ENCODE peak calls at places on chromosomes 3 and 15, in nine cellular contexts. One of them, this sample, is unnamed.

GRCh38 chr15:29522373-29523276 is 253.0 kb upstream of the NSMCE3 start:
- DNase-seq in MCF 10A: peak; percentile 44
- DNase-seq in fibroblast of mammary gland: no peak
- DNase-seq in T follicular helper cell: no peak
- DNase-seq in sigmoid colon: no peak
- DNase-seq in stimulated activated CD4-positive, alpha-beta T cell treated with anti-CD3 and anti-CD28 coated beads, Interleukin-1b, Interleukin-23, amount 100 ng/mL, for 24 hours: no peak
- DNase-seq in activated CD4-positive, CD25-positive, alpha-beta regulatory T cell treated with anti-CD3 and anti-CD28 coated beads, Interleukin-2, amount 50 U/mL, for 16 hours: no peak
- DNase-seq in activated naive CD8-positive, alpha-beta T cell treated with anti-CD3 and anti-CD28 coated beads, Interleukin-2, amount 10 ng/mL, durations not matched to agents 7 days and 5 days: no peak
- DNase-seq in GDM1: no peak
- DNase-seq in this sample: peak; percentile 91

GRCh38 chr3:69866988-69867720 is 127.9 kb downstream of the MITF start:
- DNase-seq in fibroblast of mammary gland: peak; percentile 25
- DNase-seq in activated CD4-positive, CD25-positive, alpha-beta regulatory T cell treated with anti-CD3 and anti-CD28 coated beads, Interleukin-2, amount 50 U/mL, for 16 hours: no peak
- DNase-seq in GDM1: no peak
- DNase-seq in activated naive CD8-positive, alpha-beta T cell treated with anti-CD3 and anti-CD28 coated beads, Interleukin-2, amount 10 ng/mL, durations not matched to agents 7 days and 5 days: no peak
- DNase-seq in stimulated activated CD4-positive, alpha-beta T cell treated with anti-CD3 and anti-CD28 coated beads, Interleukin-1b, Interleukin-23, amount 100 ng/mL, for 24 hours: no peak
- DNase-seq in T follicular helper cell: no peak
- DNase-seq in MCF 10A: peak; percentile 17
- DNase-seq in sigmoid colon: no peak
- DNase-seq in this sample: peak; percentile 98

GRCh38 chr3:181700168-181701087 is 11.3 kb upstream of the SOX2 start:
- DNase-seq in T follicular helper cell: peak; percentile 25
- DNase-seq in MCF 10A: peak; percentile 84
- DNase-seq in GDM1: peak; percentile 54
- DNase-seq in stimulated activated CD4-positive, alpha-beta T cell treated with anti-CD3 and anti-CD28 coated beads, Interleukin-1b, Interleukin-23, amount 100 ng/mL, for 24 hours: no peak
- DNase-seq in sigmoid colon: no peak
- DNase-seq in fibroblast of mammary gland: peak; percentile 75
- DNase-seq in activated CD4-positive, CD25-positive, alpha-beta regulatory T cell treated with anti-CD3 and anti-CD28 coated beads, Interleukin-2, amount 50 U/mL, for 16 hours: no peak
- DNase-seq in activated naive CD8-positive, alpha-beta T cell treated with anti-CD3 and anti-CD28 coated beads, Interleukin-2, amount 10 ng/mL, durations not matched to agents 7 days and 5 days: peak; percentile 46
- DNase-seq in this sample: peak; percentile 65

GRCh38 chr3:23805228-23805880 is 401 bp upstream of the UBE2E1 start:
- DNase-seq in GDM1: no peak
- DNase-seq in fibroblast of mammary gland: no peak
- DNase-seq in sigmoid colon: peak; percentile 67
- DNase-seq in activated CD4-positive, CD25-positive, alpha-beta regulatory T cell treated with anti-CD3 and anti-CD28 coated beads, Interleukin-2, amount 50 U/mL, for 16 hours: no peak
- DNase-seq in stimulated activated CD4-positive, alpha-beta T cell treated with anti-CD3 and anti-CD28 coated beads, Interleukin-1b, Interleukin-23, amount 100 ng/mL, for 24 hours: no peak
- DNase-seq in T follicular helper cell: no peak
- DNase-seq in MCF 10A: no peak
- DNase-seq in activated naive CD8-positive, alpha-beta T cell treated with anti-CD3 and anti-CD28 coated beads, Interleukin-2, amount 10 ng/mL, durations not matched to agents 7 days and 5 days: no peak
- DNase-seq in this sample: no peak

GRCh38 chr3:154795582-154795981 is 284.5 kb upstream of the MME start:
- DNase-seq in GDM1: no peak
- DNase-seq in fibroblast of mammary gland: peak; percentile 95
- DNase-seq in activated naive CD8-positive, alpha-beta T cell treated with anti-CD3 and anti-CD28 coated beads, Interleukin-2, amount 10 ng/mL, durations not matched to agents 7 days and 5 days: no peak
- DNase-seq in MCF 10A: peak; percentile 69
- DNase-seq in activated CD4-positive, CD25-positive, alpha-beta regulatory T cell treated with anti-CD3 and anti-CD28 coated beads, Interleukin-2, amount 50 U/mL, for 16 hours: no peak
- DNase-seq in T follicular helper cell: no peak
- DNase-seq in stimulated activated CD4-positive, alpha-beta T cell treated with anti-CD3 and anti-CD28 coated beads, Interleukin-1b, Interleukin-23, amount 100 ng/mL, for 24 hours: no peak
- DNase-seq in sigmoid colon: no peak
- DNase-seq in this sample: peak; percentile 79

GRCh38 chr15:48336940-48337339 is 5.7 kb downstream of the DUT start:
- DNase-seq in sigmoid colon: no peak
- DNase-seq in MCF 10A: peak; percentile 21
- DNase-seq in activated naive CD8-positive, alpha-beta T cell treated with anti-CD3 and anti-CD28 coated beads, Interleukin-2, amount 10 ng/mL, durations not matched to agents 7 days and 5 days: no peak
- DNase-seq in stimulated activated CD4-positive, alpha-beta T cell treated with anti-CD3 and anti-CD28 coated beads, Interleukin-1b, Interleukin-23, amount 100 ng/mL, for 24 hours: no peak
- DNase-seq in GDM1: no peak
- DNase-seq in T follicular helper cell: no peak
- DNase-seq in fibroblast of mammary gland: peak; percentile 37
- DNase-seq in activated CD4-positive, CD25-positive, alpha-beta regulatory T cell treated with anti-CD3 and anti-CD28 coated beads, Interleukin-2, amount 50 U/mL, for 16 hours: no peak
- DNase-seq in this sample: no peak

GRCh38 chr3:63029921-63030320 is 154.7 kb upstream of the CADPS start:
- DNase-seq in T follicular helper cell: no peak
- DNase-seq in MCF 10A: no peak
- DNase-seq in activated naive CD8-positive, alpha-beta T cell treated with anti-CD3 and anti-CD28 coated beads, Interleukin-2, amount 10 ng/mL, durations not matched to agents 7 days and 5 days: no peak
- DNase-seq in GDM1: no peak
- DNase-seq in sigmoid colon: no peak
- DNase-seq in activated CD4-positive, CD25-positive, alpha-beta regulatory T cell treated with anti-CD3 and anti-CD28 coated beads, Interleukin-2, amount 50 U/mL, for 16 hours: no peak
- DNase-seq in stimulated activated CD4-positive, alpha-beta T cell treated with anti-CD3 and anti-CD28 coated beads, Interleukin-1b, Interleukin-23, amount 100 ng/mL, for 24 hours: no peak
- DNase-seq in fibroblast of mammary gland: no peak
- DNase-seq in this sample: no peak

GRCh38 chr15:59991919-59992318 is 12.2 kb upstream of the FOXB1 start:
- DNase-seq in T follicular helper cell: no peak
- DNase-seq in activated CD4-positive, CD25-positive, alpha-beta regulatory T cell treated with anti-CD3 and anti-CD28 coated beads, Interleukin-2, amount 50 U/mL, for 16 hours: no peak
- DNase-seq in activated naive CD8-positive, alpha-beta T cell treated with anti-CD3 and anti-CD28 coated beads, Interleukin-2, amount 10 ng/mL, durations not matched to agents 7 days and 5 days: no peak
- DNase-seq in fibroblast of mammary gland: no peak
- DNase-seq in sigmoid colon: no peak
- DNase-seq in stimulated activated CD4-positive, alpha-beta T cell treated with anti-CD3 and anti-CD28 coated beads, Interleukin-1b, Interleukin-23, amount 100 ng/mL, for 24 hours: no peak
- DNase-seq in MCF 10A: no peak
- DNase-seq in GDM1: no peak
- DNase-seq in this sample: no peak

GRCh38 chr3:8482960-8483665 is 18.5 kb upstream of the LMCD1 start:
- DNase-seq in sigmoid colon: peak; percentile 75
- DNase-seq in fibroblast of mammary gland: peak; percentile 97
- DNase-seq in T follicular helper cell: no peak
- DNase-seq in activated CD4-positive, CD25-positive, alpha-beta regulatory T cell treated with anti-CD3 and anti-CD28 coated beads, Interleukin-2, amount 50 U/mL, for 16 hours: no peak
- DNase-seq in MCF 10A: peak; percentile 80
- DNase-seq in GDM1: no peak
- DNase-seq in activated naive CD8-positive, alpha-beta T cell treated with anti-CD3 and anti-CD28 coated beads, Interleukin-2, amount 10 ng/mL, durations not matched to agents 7 days and 5 days: no peak
- DNase-seq in stimulated activated CD4-positive, alpha-beta T cell treated with anti-CD3 and anti-CD28 coated beads, Interleukin-1b, Interleukin-23, amount 100 ng/mL, for 24 hours: no peak
- DNase-seq in this sample: peak; percentile 97

GRCh38 chr15:20357139-20358065 is 184.2 kb downstream of the GOLGA6L6 start:
- DNase-seq in T follicular helper cell: no peak
- DNase-seq in fibroblast of mammary gland: no peak
- DNase-seq in sigmoid colon: peak; percentile 72
- DNase-seq in MCF 10A: no peak
- DNase-seq in activated naive CD8-positive, alpha-beta T cell treated with anti-CD3 and anti-CD28 coated beads, Interleukin-2, amount 10 ng/mL, durations not matched to agents 7 days and 5 days: peak; percentile 44
- DNase-seq in stimulated activated CD4-positive, alpha-beta T cell treated with anti-CD3 and anti-CD28 coated beads, Interleukin-1b, Interleukin-23, amount 100 ng/mL, for 24 hours: no peak
- DNase-seq in activated CD4-positive, CD25-positive, alpha-beta regulatory T cell treated with anti-CD3 and anti-CD28 coated beads, Interleukin-2, amount 50 U/mL, for 16 hours: no peak
- DNase-seq in GDM1: no peak
- DNase-seq in this sample: no peak

GRCh38 chr3:50392101-50392715 is 32.9 kb upstream of the TMEM115 start:
- DNase-seq in GDM1: no peak
- DNase-seq in stimulated activated CD4-positive, alpha-beta T cell treated with anti-CD3 and anti-CD28 coated beads, Interleukin-1b, Interleukin-23, amount 100 ng/mL, for 24 hours: no peak
- DNase-seq in T follicular helper cell: no peak
- DNase-seq in MCF 10A: no peak
- DNase-seq in fibroblast of mammary gland: no peak
- DNase-seq in activated CD4-positive, CD25-positive, alpha-beta regulatory T cell treated with anti-CD3 and anti-CD28 coated beads, Interleukin-2, amount 50 U/mL, for 16 hours: no peak
- DNase-seq in activated naive CD8-positive, alpha-beta T cell treated with anti-CD3 and anti-CD28 coated beads, Interleukin-2, amount 10 ng/mL, durations not matched to agents 7 days and 5 days: no peak
- DNase-seq in sigmoid colon: no peak
- DNase-seq in this sample: no peak

GRCh38 chr3:172274906-172275305 is 173.3 kb downstream of the GHSR start:
- DNase-seq in T follicular helper cell: no peak
- DNase-seq in activated naive CD8-positive, alpha-beta T cell treated with anti-CD3 and anti-CD28 coated beads, Interleukin-2, amount 10 ng/mL, durations not matched to agents 7 days and 5 days: no peak
- DNase-seq in stimulated activated CD4-positive, alpha-beta T cell treated with anti-CD3 and anti-CD28 coated beads, Interleukin-1b, Interleukin-23, amount 100 ng/mL, for 24 hours: no peak
- DNase-seq in sigmoid colon: no peak
- DNase-seq in MCF 10A: no peak
- DNase-seq in activated CD4-positive, CD25-positive, alpha-beta regulatory T cell treated with anti-CD3 and anti-CD28 coated beads, Interleukin-2, amount 50 U/mL, for 16 hours: no peak
- DNase-seq in GDM1: no peak
- DNase-seq in fibroblast of mammary gland: no peak
- DNase-seq in this sample: no peak

GRCh38 chr3:44045476-44046275 is 196.0 kb upstream of the TOPAZ1 start:
- DNase-seq in sigmoid colon: no peak
- DNase-seq in MCF 10A: no peak
- DNase-seq in fibroblast of mammary gland: no peak
- DNase-seq in activated CD4-positive, CD25-positive, alpha-beta regulatory T cell treated with anti-CD3 and anti-CD28 coated beads, Interleukin-2, amount 50 U/mL, for 16 hours: no peak
- DNase-seq in activated naive CD8-positive, alpha-beta T cell treated with anti-CD3 and anti-CD28 coated beads, Interleukin-2, amount 10 ng/mL, durations not matched to agents 7 days and 5 days: no peak
- DNase-seq in T follicular helper cell: no peak
- DNase-seq in GDM1: peak; percentile 57
- DNase-seq in stimulated activated CD4-positive, alpha-beta T cell treated with anti-CD3 and anti-CD28 coated beads, Interleukin-1b, Interleukin-23, amount 100 ng/mL, for 24 hours: no peak
- DNase-seq in this sample: peak; percentile 59

GRCh38 chr15:76898102-76898501 is 7.0 kb downstream of the SCAPER start:
- DNase-seq in MCF 10A: no peak
- DNase-seq in stimulated activated CD4-positive, alpha-beta T cell treated with anti-CD3 and anti-CD28 coated beads, Interleukin-1b, Interleukin-23, amount 100 ng/mL, for 24 hours: no peak
- DNase-seq in GDM1: no peak
- DNase-seq in activated naive CD8-positive, alpha-beta T cell treated with anti-CD3 and anti-CD28 coated beads, Interleukin-2, amount 10 ng/mL, durations not matched to agents 7 days and 5 days: no peak
- DNase-seq in sigmoid colon: no peak
- DNase-seq in T follicular helper cell: no peak
- DNase-seq in fibroblast of mammary gland: no peak
- DNase-seq in activated CD4-positive, CD25-positive, alpha-beta regulatory T cell treated with anti-CD3 and anti-CD28 coated beads, Interleukin-2, amount 50 U/mL, for 16 hours: no peak
- DNase-seq in this sample: no peak

GRCh38 chr15:94004697-94005096 is 226.7 kb upstream of the MCTP2 start:
- DNase-seq in stimulated activated CD4-positive, alpha-beta T cell treated with anti-CD3 and anti-CD28 coated beads, Interleukin-1b, Interleukin-23, amount 100 ng/mL, for 24 hours: no peak
- DNase-seq in sigmoid colon: peak; percentile 90
- DNase-seq in activated naive CD8-positive, alpha-beta T cell treated with anti-CD3 and anti-CD28 coated beads, Interleukin-2, amount 10 ng/mL, durations not matched to agents 7 days and 5 days: no peak
- DNase-seq in T follicular helper cell: no peak
- DNase-seq in fibroblast of mammary gland: no peak
- DNase-seq in activated CD4-positive, CD25-positive, alpha-beta regulatory T cell treated with anti-CD3 and anti-CD28 coated beads, Interleukin-2, amount 50 U/mL, for 16 hours: no peak
- DNase-seq in MCF 10A: peak; percentile 9
- DNase-seq in GDM1: no peak
- DNase-seq in this sample: no peak

GRCh38 chr3:138184994-138185393 is 2.1 kb upstream of the ARMC8 start:
- DNase-seq in activated CD4-positive, CD25-positive, alpha-beta regulatory T cell treated with anti-CD3 and anti-CD28 coated beads, Interleukin-2, amount 50 U/mL, for 16 hours: no peak
- DNase-seq in MCF 10A: no peak
- DNase-seq in T follicular helper cell: no peak
- DNase-seq in activated naive CD8-positive, alpha-beta T cell treated with anti-CD3 and anti-CD28 coated beads, Interleukin-2, amount 10 ng/mL, durations not matched to agents 7 days and 5 days: no peak
- DNase-seq in fibroblast of mammary gland: peak; percentile 44
- DNase-seq in stimulated activated CD4-positive, alpha-beta T cell treated with anti-CD3 and anti-CD28 coated beads, Interleukin-1b, Interleukin-23, amount 100 ng/mL, for 24 hours: no peak
- DNase-seq in GDM1: no peak
- DNase-seq in sigmoid colon: no peak
- DNase-seq in this sample: peak; percentile 18

GRCh38 chr3:166510382-166510781 is 673.2 kb upstream of the BCHE start:
- DNase-seq in activated naive CD8-positive, alpha-beta T cell treated with anti-CD3 and anti-CD28 coated beads, Interleukin-2, amount 10 ng/mL, durations not matched to agents 7 days and 5 days: no peak
- DNase-seq in T follicular helper cell: no peak
- DNase-seq in GDM1: no peak
- DNase-seq in MCF 10A: no peak
- DNase-seq in stimulated activated CD4-positive, alpha-beta T cell treated with anti-CD3 and anti-CD28 coated beads, Interleukin-1b, Interleukin-23, amount 100 ng/mL, for 24 hours: no peak
- DNase-seq in activated CD4-positive, CD25-positive, alpha-beta regulatory T cell treated with anti-CD3 and anti-CD28 coated beads, Interleukin-2, amount 50 U/mL, for 16 hours: no peak
- DNase-seq in fibroblast of mammary gland: no peak
- DNase-seq in sigmoid colon: no peak
- DNase-seq in this sample: no peak

GRCh38 chr3:105526349-105527111 is 159.8 kb downstream of the ALCAM start:
- DNase-seq in activated naive CD8-positive, alpha-beta T cell treated with anti-CD3 and anti-CD28 coated beads, Interleukin-2, amount 10 ng/mL, durations not matched to agents 7 days and 5 days: no peak
- DNase-seq in stimulated activated CD4-positive, alpha-beta T cell treated with anti-CD3 and anti-CD28 coated beads, Interleukin-1b, Interleukin-23, amount 100 ng/mL, for 24 hours: no peak
- DNase-seq in fibroblast of mammary gland: peak; percentile 49
- DNase-seq in sigmoid colon: no peak
- DNase-seq in T follicular helper cell: no peak
- DNase-seq in GDM1: no peak
- DNase-seq in MCF 10A: no peak
- DNase-seq in activated CD4-positive, CD25-positive, alpha-beta regulatory T cell treated with anti-CD3 and anti-CD28 coated beads, Interleukin-2, amount 50 U/mL, for 16 hours: no peak
- DNase-seq in this sample: peak; percentile 75

GRCh38 chr15:52485290-52485689 is 43.4 kb downstream of the MYO5A start:
- DNase-seq in fibroblast of mammary gland: no peak
- DNase-seq in T follicular helper cell: no peak
- DNase-seq in activated CD4-positive, CD25-positive, alpha-beta regulatory T cell treated with anti-CD3 and anti-CD28 coated beads, Interleukin-2, amount 50 U/mL, for 16 hours: no peak
- DNase-seq in GDM1: no peak
- DNase-seq in activated naive CD8-positive, alpha-beta T cell treated with anti-CD3 and anti-CD28 coated beads, Interleukin-2, amount 10 ng/mL, durations not matched to agents 7 days and 5 days: no peak
- DNase-seq in MCF 10A: no peak
- DNase-seq in stimulated activated CD4-positive, alpha-beta T cell treated with anti-CD3 and anti-CD28 coated beads, Interleukin-1b, Interleukin-23, amount 100 ng/mL, for 24 hours: no peak
- DNase-seq in sigmoid colon: no peak
- DNase-seq in this sample: no peak

This sample was measured in renal cortical epithelial cell.